ENCODE peak calls at places on chromosomes 3 and 15, in four cellular contexts. V, F, O and W are unnamed samples.

GRCh38 chr3:112974178-112974517 is 755 bp downstream of the CD200R1 start:
- DNase-seq in V (no peak), O (no peak), F (no peak), W (no peak)

GRCh38 chr15:94346272-94346671 is 114.9 kb downstream of the MCTP2 start:
- DNase-seq in V (peak; percentile 35), F (peak; percentile 19), O (no peak), W (no peak)

GRCh38 chr15:67510597-67511225 is 10.2 kb upstream of the C15orf61 start:
- DNase-seq in O (no peak), F (peak; percentile 79), V (peak; percentile 78), W (no peak)

GRCh38 chr15:40282870-40283614 is at the start of gene ANKRD63:
- DNase-seq in O (no peak), V (no peak), F (no peak), W (no peak)

GRCh38 chr3:196208942-196209695 is 2.1 kb downstream of the ZDHHC19 start:
- DNase-seq in F (no peak), O (no peak), V (no peak), W (peak; percentile 72)

GRCh38 chr3:45632956-45633355 is 38.4 kb downstream of the LIMD1 start:
- DNase-seq in V (no peak), F (no peak), O (no peak), W (no peak)

GRCh38 chr15:42148808-42149492 is 7.5 kb downstream of the PLA2G4F start:
- DNase-seq in O (no peak), V (no peak), F (no peak), W (no peak)

GRCh38 chr3:50189274-50189673 is 2.1 kb upstream of the GNAT1 start:
- DNase-seq in V (peak; percentile 89), O (peak; percentile 69), F (peak; percentile 77), W (no peak)

GRCh38 chr3:119779731-119780383 is 2.0 kb upstream of the NR1I2 start:
- DNase-seq in F (no peak), V (peak; percentile 15), O (no peak), W (no peak)

GRCh38 chr3:109257269-109257668 is 59.0 kb downstream of the DPPA2 start:
- DNase-seq in V (peak; percentile 94), F (peak; percentile 47), O (no peak), W (no peak)

GRCh38 chr3:111751961-111752360 is 107.1 kb upstream of the PHLDB2 start:
- DNase-seq in F (peak; percentile 80), O (no peak), V (peak; percentile 93), W (no peak)

GRCh38 chr3:72299321-72299802 is 514.4 kb upstream of the PROK2 start:
- DNase-seq in F (peak; percentile 84), V (peak; percentile 14), O (no peak), W (no peak)

GRCh38 chr3:28986922-28987321 is 293.9 kb upstream of the RBMS3 start:
- DNase-seq in F (no peak), O (no peak), V (no peak), W (no peak)

GRCh38 chr15:81524496-81524895 is 150.5 kb upstream of the TMC3 start:
- DNase-seq in V (no peak), O (no peak), F (no peak), W (no peak)

GRCh38 chr3:112778298-112779008 is 68.2 kb downstream of the CD200R1L start:
- DNase-seq in F (peak; percentile 86), O (no peak), V (peak; percentile 90), W (no peak)

GRCh38 chr3:181838940-181839914 is 127.5 kb downstream of the SOX2 start:
- DNase-seq in O (no peak), V (no peak), F (no peak), W (no peak)

GRCh38 chr15:63514533-63514943 is 10.1 kb downstream of the USP3 start:
- DNase-seq in V (peak; percentile 85), O (no peak), F (peak; percentile 93), W (no peak)

GRCh38 chr3:107283948-107284347 is 93.3 kb upstream of the CCDC54 start:
- DNase-seq in O (no peak), F (peak; percentile 10), V (peak; percentile 91), W (no peak)

GRCh38 chr3:31671976-31672375 is 139.3 kb downstream of the STT3B start:
- DNase-seq in F (peak; percentile 27), V (peak; percentile 57), O (no peak), W (no peak)

GRCh38 chr3:113274959-113275556 is 63.7 kb downstream of the BOC start:
- DNase-seq in O (no peak), V (no peak), F (no peak), W (peak; percentile 62)

GRCh38 chr3:45776611-45777010 is 19.7 kb downstream of the SLC6A20 start:
- DNase-seq in O (no peak), V (peak; percentile 35), F (no peak), W (no peak)

GRCh38 chr3:107676469-107677309 is 153.9 kb downstream of the BBX start:
- DNase-seq in V (peak; percentile 64), F (peak; percentile 43), O (no peak), W (no peak)

GRCh38 chr3:132787616-132788015 is 65.4 kb upstream of the NPHP3 start:
- DNase-seq in O (no peak), F (peak; percentile 58), V (peak; percentile 65), W (no peak)

GRCh38 chr3:129382366-129382765 is 46.1 kb downstream of the EFCAB12 start:
- DNase-seq in F (no peak), O (no peak), V (no peak), W (no peak)

GRCh38 chr15:20357139-20358065 is 184.2 kb downstream of the GOLGA6L6 start:
- DNase-seq in O (no peak), V (no peak), F (no peak), W (peak; percentile 84)

GRCh38 chr3:52787672-52788625 is 6.6 kb upstream of the ITIH3 start:
- DNase-seq in O (peak; percentile 8), V (no peak), F (peak; percentile 16), W (peak; percentile 67)

GRCh38 chr3:66280304-66280703 is 59.5 kb downstream of the SLC25A26 start:
- DNase-seq in O (no peak), F (no peak), V (peak; percentile 81), W (no peak)

GRCh38 chr3:59766165-59766872 is 716.5 kb upstream of the CFAP20DC start:
- DNase-seq in V (no peak), O (no peak), F (peak; percentile 96), W (no peak)

GRCh38 chr3:53236112-53236841 is 19.5 kb downstream of the TKT start:
- DNase-seq in V (peak; percentile 94), F (peak; percentile 88), O (peak; percentile 71), W (peak; percentile 93)

GRCh38 chr3:188339410-188340295 is 185.7 kb downstream of the LPP start:
- DNase-seq in O (no peak), F (no peak), V (no peak), W (no peak)

GRCh38 chr3:46733026-46733800 is 15.5 kb upstream of the PRSS50 start:
- DNase-seq in O (no peak), V (peak; percentile 26), F (peak; percentile 41), W (no peak)

GRCh38 chr3:166191406-166191805 is 354.2 kb upstream of the BCHE start:
- DNase-seq in F (no peak), O (no peak), V (no peak), W (no peak)

GRCh38 chr15:100468265-100468664 is 60.5 kb downstream of the CERS3 start:
- DNase-seq in O (peak; percentile 17), F (peak; percentile 44), V (peak; percentile 23), W (no peak)

GRCh38 chr3:151869186-151869585 is 4.3 kb upstream of the SUCNR1 start:
- DNase-seq in F (no peak), V (no peak), O (no peak), W (no peak)

GRCh38 chr3:127781411-127782001 is 40.8 kb downstream of the MGLL start:
- DNase-seq in V (peak; percentile 78), O (peak; percentile 49), F (peak; percentile 55), W (peak; percentile 74)

GRCh38 chr15:60392601-60392985 is 5.2 kb downstream of the ANXA2 start:
- DNase-seq in F (peak; percentile 89), O (no peak), V (peak; percentile 85), W (no peak)

GRCh38 chr15:81297147-81297572 is 26.8 kb downstream of the STARD5 start:
- DNase-seq in V (peak; percentile 39), F (no peak), O (no peak), W (no peak)

GRCh38 chr15:77028451-77029165 is 33.7 kb downstream of the PSTPIP1 start:
- DNase-seq in V (no peak), F (no peak), O (no peak), W (peak; percentile 50)

GRCh38 chr3:166743463-166744134 is 636.5 kb downstream of the ZBBX start:
- DNase-seq in O (no peak), V (no peak), F (no peak), W (no peak)

GRCh38 chr3:162122405-162122804 is 625.8 kb downstream of the OTOL1 start:
- DNase-seq in F (peak; percentile 38), V (peak; percentile 74), O (no peak), W (no peak)

DNA sequence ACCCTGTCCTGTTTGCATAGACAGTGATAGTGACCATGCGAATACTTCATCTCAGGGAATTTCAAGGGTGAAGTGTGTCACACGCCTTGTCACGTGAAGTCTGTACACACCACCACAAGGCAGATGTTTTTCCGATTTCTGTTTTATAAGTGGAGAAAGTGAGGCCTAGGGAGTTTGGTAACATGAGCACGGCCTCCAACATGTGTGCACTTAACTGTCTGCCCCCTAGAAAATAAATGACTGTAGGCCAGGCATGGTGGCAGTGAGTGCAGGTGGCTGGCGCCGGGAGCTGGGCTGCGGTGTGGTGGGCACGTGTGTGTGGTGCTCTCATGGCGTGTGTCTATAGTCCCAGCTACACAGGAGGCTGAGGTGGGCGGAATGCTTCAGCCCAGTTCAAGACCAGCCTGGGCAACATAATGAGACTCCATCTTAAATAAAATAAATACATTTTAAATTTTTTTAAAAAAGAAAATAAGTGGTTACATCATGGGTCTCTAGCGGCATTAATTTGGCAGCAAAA is 42.0 kb downstream of the WHAMM start:
- DNase-seq in F (no peak), V (no peak), O (no peak), W (no peak)
- H3K4me3 ChIP-seq in F (no peak overlapping the region), V (no peak overlapping the region), O (no peak overlapping the region), W (no peak overlapping the region)

GRCh38 chr3:194112120-194113106 is 23.5 kb upstream of the HES1 start:
- DNase-seq in V (no peak), F (no peak), O (no peak), W (no peak)
- H3K4me3 ChIP-seq in V (no peak overlapping the region), F (no peak overlapping the region), O (no peak overlapping the region), W (no peak overlapping the region)

DNA sequence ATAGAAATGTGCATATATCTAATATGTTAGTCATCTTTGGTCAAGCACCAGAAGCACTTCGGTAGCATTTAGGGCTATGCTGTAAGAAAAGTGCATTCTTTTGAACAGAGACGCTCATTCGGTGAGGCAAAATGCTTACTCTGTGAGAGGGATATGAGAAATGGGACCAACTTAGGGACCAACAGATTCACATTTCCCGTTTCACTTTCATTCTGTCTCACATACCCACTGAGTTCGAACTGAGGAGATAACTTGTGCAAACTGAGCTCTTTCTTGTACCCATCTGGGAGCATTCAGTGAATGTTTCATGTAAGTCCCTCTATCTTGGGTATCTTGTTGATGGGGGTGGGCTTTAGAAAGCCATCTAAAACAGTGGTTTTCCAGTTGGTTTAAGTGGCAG is 135.3 kb downstream of the FEZF2 start:
- DNase-seq in F (no peak), V (no peak), O (no peak), W (no peak)
- H3K4me3 ChIP-seq in F (no peak overlapping the region), V (no peak overlapping the region), O (no peak overlapping the region), W (no peak overlapping the region)

GRCh38 chr3:144843099-144843498 is 871.5 kb downstream of the DIPK2A start:
- DNase-seq in F (peak; percentile 21), V (peak; percentile 53), O (no peak), W (no peak)
- H3K4me3 ChIP-seq in F (no peak overlapping the region), V (no peak overlapping the region), O (no peak overlapping the region), W (no peak overlapping the region)

GRCh38 chr3:187274977-187275338 is 16.6 kb downstream of the MASP1 start:
- DNase-seq in O (no peak), F (no peak), V (no peak), W (no peak)
- H3K4me3 ChIP-seq in O (no peak overlapping the region), F (no peak overlapping the region), V (no peak overlapping the region), W (no peak overlapping the region)

GRCh38 chr15:89837134-89837829 is 22.6 kb upstream of the ANPEP start:
- DNase-seq in O (no peak), V (peak; percentile 71), F (peak; percentile 72), W (no peak)
- H3K4me3 ChIP-seq in O (no peak overlapping the region), V (no peak overlapping the region), F (peak overlapping the region; percentile 32), W (no peak overlapping the region)